ENCODE peak calls at places on chromosomes 6 and 20, in seven cellular contexts. J is GM12878, D is HepG2, W is K562, T is H1, S is SK-N-SH, L is GM12891. R is an unnamed sample.

GRCh38 chr6:14476793-14477531 is 359.4 kb downstream of the CD83 start:
- DNase-seq in J (no peak), D (no peak), W (peak; percentile 97), T (no peak), S (no peak), L (no peak), R (no peak)

GRCh38 chr20:14067631-14068030 is 72.3 kb downstream of the MACROD2 start:
- DNase-seq in J (no peak), D (no peak), W (no peak), T (no peak), S (no peak), L (no peak), R (no peak)

GRCh38 chr6:137904822-137905617 is 38.0 kb downstream of the TNFAIP3 start:
- DNase-seq in J (no peak), D (no peak), W (peak; percentile 49), T (no peak), S (no peak), L (no peak), R (no peak)

GRCh38 chr6:142945446-142946180 is 637 bp upstream of the HIVEP2 start:
- DNase-seq in J (no peak), D (no peak), W (peak; percentile 49), T (peak; percentile 75), S (peak; percentile 74), L (peak; percentile 38), R (peak; percentile 48)

GRCh38 chr6:40582892-40583291 is 4.3 kb downstream of the LRFN2 start:
- DNase-seq in J (no peak), D (no peak), W (no peak), T (no peak), S (no peak), L (no peak), R (no peak)

GRCh38 chr20:63103402-63104311 is 96.9 kb upstream of the BHLHE23 start:
- DNase-seq in J (no peak), D (no peak), W (no peak), T (no peak), S (no peak), L (no peak), R (no peak)

GRCh38 chr6:156747715-156748114 is 29.5 kb upstream of the ARID1B start:
- DNase-seq in J (no peak), D (no peak), W (no peak), T (no peak), S (no peak), L (no peak), R (no peak)

GRCh38 chr20:35854697-35855434 is 83.1 kb downstream of the PHF20 start:
- DNase-seq in J (no peak), D (no peak), W (no peak), T (no peak), S (no peak), L (no peak), R (no peak)

GRCh38 chr20:44549123-44549522 is 27.3 kb upstream of the SERINC3 start:
- DNase-seq in J (no peak), D (no peak), W (no peak), T (no peak), S (no peak), L (no peak), R (no peak)

GRCh38 chr6:33655155-33655554 is 34.0 kb downstream of the ITPR3 start:
- DNase-seq in J (no peak), D (no peak), W (no peak), T (no peak), S (peak; percentile 91), L (no peak), R (no peak)

GRCh38 chr20:15654208-15654649 is 919.0 kb downstream of the KIF16B start:
- DNase-seq in J (peak; percentile 43), D (peak; percentile 68), W (peak; percentile 11), T (peak; percentile 52), S (peak; percentile 24), L (peak; percentile 30), R (peak; percentile 27)

GRCh38 chr6:104187616-104188015 is 672.1 kb downstream of the HACE1 start:
- DNase-seq in J (no peak), D (no peak), W (no peak), T (no peak), S (no peak), L (no peak), R (no peak)

GRCh38 chr20:46311039-46311650 is 2.8 kb upstream of the CDH22 start:
- DNase-seq in J (no peak), D (peak; percentile 58), W (no peak), T (no peak), S (no peak), L (no peak), R (no peak)

GRCh38 chr20:50594591-50595432 is 84.6 kb downstream of the PTPN1 start:
- DNase-seq in J (no peak), D (no peak), W (no peak), T (no peak), S (no peak), L (no peak), R (no peak)

GRCh38 chr6:168995526-168996100 is 258.0 kb downstream of the THBS2 start:
- DNase-seq in J (no peak), D (no peak), W (no peak), T (no peak), S (no peak), L (no peak), R (no peak)

GRCh38 chr6:168994966-168995365 is 258.7 kb downstream of the THBS2 start:
- DNase-seq in J (no peak), D (no peak), W (no peak), T (no peak), S (no peak), L (no peak), R (no peak)

GRCh38 chr6:168996106-168996505 is 257.5 kb downstream of the THBS2 start:
- DNase-seq in J (no peak), D (no peak), W (no peak), T (no peak), S (no peak), L (no peak), R (no peak)

GRCh38 chr6:168990352-168990751 is 263.3 kb downstream of the THBS2 start:
- DNase-seq in J (no peak), D (no peak), W (no peak), T (no peak), S (no peak), L (no peak), R (no peak)

DNA sequence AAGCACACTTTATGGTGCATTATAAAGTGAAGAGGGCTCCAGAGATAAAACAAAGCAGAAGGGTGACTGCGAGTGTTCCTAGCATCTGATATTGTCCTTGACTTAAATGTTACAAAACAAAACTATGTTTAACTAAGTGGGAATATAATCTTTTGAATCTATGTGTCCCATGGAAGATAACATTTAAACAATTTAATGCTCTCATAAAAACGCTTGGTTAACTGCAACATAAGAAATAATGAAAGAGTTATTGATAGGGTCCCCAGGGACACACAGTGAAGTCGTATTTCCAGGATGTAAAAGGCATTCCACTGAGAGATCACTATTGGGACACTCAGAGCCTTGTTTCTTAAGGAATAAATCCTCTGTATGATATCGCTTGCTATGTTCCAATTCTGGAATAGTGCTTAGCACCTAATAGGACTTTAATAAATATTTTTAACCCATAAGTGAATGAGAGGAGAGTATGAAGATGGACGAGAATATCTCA is 260.9 kb downstream of the THBS2 start:
- DNase-seq in J (no peak), D (no peak), W (no peak), T (no peak), S (no peak), L (no peak), R (no peak)
- TF ChIP-seq TAF1 in J (no peak), D (no peak), W (no peak), T (no peak), S (no peak), L (no peak), R (no peak)

GRCh38 chr6:35363293-35363750 is 21.0 kb downstream of the PPARD start:
- DNase-seq in J (no peak), D (no peak), W (peak; percentile 94), T (no peak), S (peak; percentile 68), L (no peak), R (no peak)
- TF ChIP-seq TAF1 in J (no peak), D (no peak), W (peak; percentile 12), T (no peak), S (no peak), L (no peak), R (no peak)

DNA sequence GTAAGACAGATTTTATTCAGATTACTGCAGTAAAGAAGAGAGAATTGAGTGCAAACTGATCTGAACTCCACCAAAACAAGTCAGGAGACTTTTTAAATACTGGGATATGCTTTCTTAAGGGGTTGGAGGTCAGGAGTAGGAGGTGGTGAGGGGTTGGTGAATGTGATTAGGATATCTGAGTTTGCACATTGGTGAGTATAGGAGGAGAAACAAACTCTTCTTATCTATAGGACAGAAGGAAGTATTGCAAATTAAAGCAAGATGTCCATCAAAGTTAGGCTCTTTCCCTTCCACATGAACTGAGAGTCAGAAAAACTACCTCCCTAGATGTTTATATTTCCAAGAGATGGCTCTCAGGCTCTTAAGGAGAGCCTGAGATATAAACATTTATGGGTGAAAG is 114.6 kb upstream of the HTR1E start:
- DNase-seq in J (no peak), D (no peak), W (no peak), T (no peak), S (no peak), L (no peak), R (no peak)
- TF ChIP-seq TAF1 in J (no peak), D (no peak), W (no peak), T (no peak), S (no peak), L (no peak), R (no peak)

GRCh38 chr6:11771473-11772048 is 7.0 kb downstream of the ADTRP start:
- DNase-seq in J (no peak), D (no peak), W (no peak), T (no peak), S (no peak), L (no peak), R (no peak)

GRCh38 chr6:11769244-11769643 is 9.4 kb downstream of the ADTRP start:
- DNase-seq in J (no peak), D (no peak), W (no peak), T (no peak), S (no peak), L (no peak), R (no peak)

GRCh38 chr6:11770546-11771466 is 7.8 kb downstream of the ADTRP start:
- DNase-seq in J (no peak), D (no peak), W (peak; percentile 44), T (peak; percentile 48), S (peak; percentile 24), L (no peak), R (peak; percentile 28)

GRCh38 chr6:11772109-11772830 is 6.3 kb downstream of the ADTRP start:
- DNase-seq in J (no peak), D (no peak), W (no peak), T (no peak), S (no peak), L (no peak), R (no peak)

GRCh38 chr6:11769816-11770545 is 8.6 kb downstream of the ADTRP start:
- DNase-seq in J (no peak), D (no peak), W (peak; percentile 41), T (peak; percentile 51), S (no peak), L (no peak), R (no peak)
- TF ChIP-seq TAF1 in J (no peak), D (no peak), W (no peak), T (no peak), S (no peak), L (no peak), R (no peak)

R was measured in GM12892.